ENCODE peak calls at places on chromosomes 13 and 19, in ten cellular contexts. One of them, this sample, is unnamed.

GRCh38 chr13:113220141-113220598 is 10.8 kb downstream of the CUL4A start:
- DNase-seq in choroid plexus epithelial cell: peak
- DNase-seq in lung: peak
- DNase-seq in AG04450: no peak
- DNase-seq in brain microvascular endothelial cell: no peak
- DNase-seq in mucosa of descending colon: peak
- DNase-seq in foreskin fibroblast: no peak
- DNase-seq in kidney epithelial cell: no peak
- DNase-seq in AG04449: no peak
- DNase-seq in CD8-positive, alpha-beta T cell: no peak
- DNase-seq in this sample: no peak

GRCh38 chr19:480016-480855 is 16.1 kb upstream of the MADCAM1 start:
- DNase-seq in CD8-positive, alpha-beta T cell: peak
- DNase-seq in foreskin fibroblast: peak
- DNase-seq in AG04450: no peak
- DNase-seq in mucosa of descending colon: peak
- DNase-seq in AG04449: no peak
- DNase-seq in kidney epithelial cell: no peak
- DNase-seq in lung: peak
- DNase-seq in brain microvascular endothelial cell: peak
- DNase-seq in choroid plexus epithelial cell: peak
- DNase-seq in this sample: no peak

GRCh38 chr13:98521876-98522275 is 55.0 kb downstream of the STK24 start:
- DNase-seq in mucosa of descending colon: no peak
- DNase-seq in AG04450: no peak
- DNase-seq in choroid plexus epithelial cell: no peak
- DNase-seq in kidney epithelial cell: no peak
- DNase-seq in lung: no peak
- DNase-seq in AG04449: no peak
- DNase-seq in foreskin fibroblast: no peak
- DNase-seq in CD8-positive, alpha-beta T cell: no peak
- DNase-seq in brain microvascular endothelial cell: no peak
- DNase-seq in this sample: no peak

GRCh38 chr19:45824041-45824471 is 8.9 kb upstream of the RSPH6A start:
- DNase-seq in foreskin fibroblast: no peak
- DNase-seq in lung: no peak
- DNase-seq in mucosa of descending colon: peak
- DNase-seq in AG04450: no peak
- DNase-seq in CD8-positive, alpha-beta T cell: no peak
- DNase-seq in brain microvascular endothelial cell: no peak
- DNase-seq in kidney epithelial cell: no peak
- DNase-seq in AG04449: no peak
- DNase-seq in choroid plexus epithelial cell: no peak
- DNase-seq in this sample: no peak

GRCh38 chr19:5290336-5291262 is 50.0 kb downstream of the PTPRS start:
- DNase-seq in lung: no peak
- DNase-seq in foreskin fibroblast: no peak
- DNase-seq in choroid plexus epithelial cell: no peak
- DNase-seq in AG04450: no peak
- DNase-seq in kidney epithelial cell: no peak
- DNase-seq in AG04449: no peak
- DNase-seq in mucosa of descending colon: no peak
- DNase-seq in CD8-positive, alpha-beta T cell: no peak
- DNase-seq in brain microvascular endothelial cell: no peak
- DNase-seq in this sample: no peak

GRCh38 chr19:35459414-35460082 is 11.5 kb downstream of the FFAR2 start:
- DNase-seq in lung: peak
- DNase-seq in choroid plexus epithelial cell: peak
- DNase-seq in AG04449: no peak
- DNase-seq in mucosa of descending colon: peak
- DNase-seq in kidney epithelial cell: no peak
- DNase-seq in brain microvascular endothelial cell: no peak
- DNase-seq in AG04450: no peak
- DNase-seq in foreskin fibroblast: peak
- DNase-seq in CD8-positive, alpha-beta T cell: no peak
- DNase-seq in this sample: no peak

GRCh38 chr19:10766681-10767201 is 48.9 kb downstream of the DNM2 start:
- DNase-seq in kidney epithelial cell: no peak
- DNase-seq in AG04450: no peak
- DNase-seq in AG04449: no peak
- DNase-seq in CD8-positive, alpha-beta T cell: no peak
- DNase-seq in choroid plexus epithelial cell: peak
- DNase-seq in mucosa of descending colon: no peak
- DNase-seq in foreskin fibroblast: peak
- DNase-seq in brain microvascular endothelial cell: no peak
- DNase-seq in lung: no peak
- DNase-seq in this sample: no peak

GRCh38 chr19:40687525-40688016 is 2.9 kb downstream of the NUMBL start:
- DNase-seq in brain microvascular endothelial cell: peak
- DNase-seq in foreskin fibroblast: peak
- DNase-seq in lung: peak
- DNase-seq in mucosa of descending colon: peak
- DNase-seq in AG04449: no peak
- DNase-seq in AG04450: no peak
- DNase-seq in CD8-positive, alpha-beta T cell: no peak
- DNase-seq in choroid plexus epithelial cell: peak
- DNase-seq in kidney epithelial cell: no peak
- DNase-seq in this sample: peak

GRCh38 chr13:80235559-80236296 is 105.2 kb downstream of the SPRY2 start:
- DNase-seq in AG04450: no peak
- DNase-seq in choroid plexus epithelial cell: peak
- DNase-seq in lung: peak
- DNase-seq in foreskin fibroblast: no peak
- DNase-seq in brain microvascular endothelial cell: peak
- DNase-seq in AG04449: no peak
- DNase-seq in mucosa of descending colon: peak
- DNase-seq in kidney epithelial cell: peak
- DNase-seq in CD8-positive, alpha-beta T cell: no peak
- DNase-seq in this sample: no peak

GRCh38 chr19:13865243-13865577 is 11.7 kb upstream of the NANOS3 start:
- DNase-seq in lung: no peak
- DNase-seq in CD8-positive, alpha-beta T cell: peak
- DNase-seq in foreskin fibroblast: no peak
- DNase-seq in brain microvascular endothelial cell: no peak
- DNase-seq in AG04450: no peak
- DNase-seq in kidney epithelial cell: no peak
- DNase-seq in AG04449: no peak
- DNase-seq in mucosa of descending colon: no peak
- DNase-seq in choroid plexus epithelial cell: no peak
- DNase-seq in this sample: no peak

DNA sequence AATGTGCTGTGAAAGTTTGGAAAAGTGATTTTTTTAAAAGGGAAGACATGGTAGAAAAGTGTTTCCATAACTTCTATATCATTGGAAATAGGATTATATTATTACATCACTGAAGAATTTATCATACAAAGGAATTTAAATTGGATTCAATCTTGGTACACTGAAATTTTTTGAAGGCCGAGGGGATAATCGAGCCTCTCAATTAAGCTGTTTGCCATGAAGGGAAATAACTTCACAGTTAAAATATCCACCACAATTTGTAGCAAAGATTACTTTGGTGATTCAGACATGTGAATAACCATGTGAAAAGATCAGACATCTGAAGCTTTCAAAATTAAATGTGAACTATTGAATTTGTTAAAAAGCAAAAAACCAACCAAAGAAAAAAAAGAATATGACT is 215.3 kb downstream of the KLF5 start:
- DNase-seq in CD8-positive, alpha-beta T cell: no peak
- DNase-seq in AG04449: peak
- DNase-seq in AG04450: no peak
- DNase-seq in brain microvascular endothelial cell: no peak
- DNase-seq in foreskin fibroblast: no peak
- DNase-seq in kidney epithelial cell: no peak
- DNase-seq in choroid plexus epithelial cell: peak
- DNase-seq in lung: no peak
- DNase-seq in mucosa of descending colon: no peak
- DNase-seq in this sample: no peak
- H3K4me3 ChIP-seq in CD8-positive, alpha-beta T cell: no peak
- H3K4me3 ChIP-seq in AG04449: no peak
- H3K4me3 ChIP-seq in AG04450: no peak
- H3K4me3 ChIP-seq in brain microvascular endothelial cell: no peak
- H3K4me3 ChIP-seq in foreskin fibroblast: no peak
- H3K4me3 ChIP-seq in kidney epithelial cell: no peak
- H3K4me3 ChIP-seq in choroid plexus epithelial cell: no peak
- H3K4me3 ChIP-seq in lung: no peak
- H3K4me3 ChIP-seq in mucosa of descending colon: no peak
- H3K4me3 ChIP-seq in this sample: no peak

GRCh38 chr19:7933411-7933810 is 7.5 kb upstream of the CTXN1 start:
- DNase-seq in brain microvascular endothelial cell: no peak
- DNase-seq in AG04449: no peak
- DNase-seq in lung: no peak
- DNase-seq in choroid plexus epithelial cell: no peak
- DNase-seq in kidney epithelial cell: no peak
- DNase-seq in CD8-positive, alpha-beta T cell: no peak
- DNase-seq in mucosa of descending colon: no peak
- DNase-seq in foreskin fibroblast: no peak
- DNase-seq in AG04450: no peak
- DNase-seq in this sample: no peak
- TF ChIP-seq CTCF in brain microvascular endothelial cell: peak
- TF ChIP-seq CTCF in AG04449: peak
- TF ChIP-seq CTCF in lung: no peak
- TF ChIP-seq CTCF in choroid plexus epithelial cell: peak
- TF ChIP-seq CTCF in kidney epithelial cell: peak
- TF ChIP-seq CTCF in CD8-positive, alpha-beta T cell: no peak
- TF ChIP-seq CTCF in mucosa of descending colon: no peak
- TF ChIP-seq CTCF in foreskin fibroblast: peak
- TF ChIP-seq CTCF in AG04450: peak
- TF ChIP-seq CTCF in this sample: peak

DNA sequence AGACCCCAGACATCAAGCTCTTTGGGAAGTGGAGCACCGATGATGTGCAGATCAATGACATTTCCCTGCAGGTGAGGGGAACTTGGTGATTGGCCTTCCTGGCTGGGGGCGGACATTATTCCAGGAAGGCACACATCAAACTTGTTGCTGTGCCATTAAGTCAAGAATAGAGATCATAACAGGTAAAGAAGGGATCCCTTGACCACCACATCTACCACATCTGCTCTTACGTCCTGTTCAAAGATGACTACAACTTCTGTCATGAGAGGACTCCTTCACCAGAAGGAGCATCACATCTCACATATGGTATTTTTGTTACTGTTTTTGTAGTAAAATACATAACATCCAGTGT is 1.1 kb downstream of the RPS5 start:
- DNase-seq in brain microvascular endothelial cell: no peak
- DNase-seq in foreskin fibroblast: no peak
- DNase-seq in AG04450: no peak
- DNase-seq in mucosa of descending colon: no peak
- DNase-seq in kidney epithelial cell: no peak
- DNase-seq in choroid plexus epithelial cell: no peak
- DNase-seq in CD8-positive, alpha-beta T cell: no peak
- DNase-seq in AG04449: no peak
- DNase-seq in lung: no peak
- DNase-seq in this sample: no peak
- H3K4me3 ChIP-seq in brain microvascular endothelial cell: peak
- H3K4me3 ChIP-seq in foreskin fibroblast: peak
- H3K4me3 ChIP-seq in AG04450: peak
- H3K4me3 ChIP-seq in mucosa of descending colon: no peak
- H3K4me3 ChIP-seq in kidney epithelial cell: peak
- H3K4me3 ChIP-seq in choroid plexus epithelial cell: peak
- H3K4me3 ChIP-seq in CD8-positive, alpha-beta T cell: peak
- H3K4me3 ChIP-seq in AG04449: peak
- H3K4me3 ChIP-seq in lung: peak
- H3K4me3 ChIP-seq in this sample: peak

DNA sequence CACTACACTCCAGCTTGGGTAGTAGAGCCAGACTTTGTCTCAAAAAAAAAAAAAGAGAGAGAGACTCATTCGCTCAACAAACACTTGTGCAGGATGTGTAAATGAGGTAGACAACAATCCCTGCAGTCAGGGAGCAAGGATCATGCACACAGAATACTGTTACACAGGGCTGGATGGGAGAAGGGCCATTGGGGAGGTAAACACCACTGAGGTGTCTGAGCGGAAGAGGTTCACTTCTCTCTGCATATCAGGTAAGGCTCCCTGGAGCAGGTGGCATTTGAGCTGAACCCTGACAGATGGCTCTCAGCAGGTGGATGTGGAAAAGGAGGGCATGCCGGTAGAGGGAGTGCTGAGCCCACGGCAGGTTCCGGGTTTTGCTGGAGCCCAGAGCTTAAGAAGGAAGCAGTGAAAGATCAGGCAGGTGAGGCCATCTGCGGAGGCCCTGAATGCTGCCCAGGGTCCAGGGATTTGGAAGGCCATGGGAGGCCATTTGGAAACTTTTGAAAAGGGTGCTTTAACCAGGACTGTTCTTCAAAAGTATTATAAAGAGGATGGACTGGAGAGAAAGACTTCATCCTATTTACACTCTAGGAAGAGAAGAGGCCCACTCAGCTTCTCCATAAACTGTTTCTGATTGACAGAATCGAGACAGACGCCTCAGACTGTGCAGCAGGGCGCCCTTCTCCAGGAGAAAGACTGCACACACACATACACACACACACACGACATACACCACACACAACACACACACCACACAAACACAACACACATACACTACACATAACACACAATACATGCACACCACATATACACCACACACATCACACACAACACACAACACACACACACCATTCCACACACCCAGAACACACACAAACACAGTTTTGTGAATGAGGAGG is 199.4 kb downstream of the USP12 start:
- DNase-seq in kidney epithelial cell: no peak
- DNase-seq in CD8-positive, alpha-beta T cell: no peak
- DNase-seq in choroid plexus epithelial cell: peak
- DNase-seq in AG04450: no peak
- DNase-seq in AG04449: no peak
- DNase-seq in mucosa of descending colon: peak
- DNase-seq in lung: no peak
- DNase-seq in foreskin fibroblast: peak
- DNase-seq in brain microvascular endothelial cell: no peak
- DNase-seq in this sample: no peak
- TF ChIP-seq CTCF in kidney epithelial cell: peak
- TF ChIP-seq CTCF in CD8-positive, alpha-beta T cell: no peak
- TF ChIP-seq CTCF in choroid plexus epithelial cell: peak
- TF ChIP-seq CTCF in AG04450: peak
- TF ChIP-seq CTCF in AG04449: peak
- TF ChIP-seq CTCF in mucosa of descending colon: peak
- TF ChIP-seq CTCF in lung: no peak
- TF ChIP-seq CTCF in foreskin fibroblast: peak
- TF ChIP-seq CTCF in brain microvascular endothelial cell: peak
- TF ChIP-seq CTCF in this sample: peak